ENCODE peak calls at places on chromosomes 6 and 20, in five cellular contexts. Q is glutamatergic neuron, F is cardiac fibroblast, J is cerebellum, H is G401. E is an unnamed sample.

GRCh38 chr6:112457891-112458290 is 110.8 kb downstream of the RFPL4B start:
- DNase-seq in Q (no peak), F (no peak), J (no peak), H (no peak), E (no peak)

GRCh38 chr6:42263165-42263852 is 45.6 kb upstream of the MRPS10 start:
- DNase-seq in Q (no peak), F (no peak), J (no peak), H (no peak), E (no peak)

GRCh38 chr6:71486466-71486865 is 197.9 kb downstream of the OGFRL1 start:
- DNase-seq in Q (no peak), F (peak; percentile 61), J (no peak), H (no peak), E (no peak)

GRCh38 chr6:96898241-96898851 is 655 bp upstream of the NDUFAF4 start:
- DNase-seq in Q (no peak), F (peak; percentile 54), J (no peak), H (peak; percentile 19), E (peak; percentile 32)

GRCh38 chr20:34537651-34538050 is 20.9 kb upstream of the MAP1LC3A start:
- DNase-seq in Q (no peak), F (no peak), J (no peak), H (no peak), E (no peak)

GRCh38 chr6:4638641-4639040 is 137.6 kb upstream of the CDYL start:
- DNase-seq in Q (no peak), F (no peak), J (no peak), H (no peak), E (no peak)

GRCh38 chr20:59122377-59122932 is 41.2 kb upstream of the ZNF831 start:
- DNase-seq in Q (no peak), F (no peak), J (no peak), H (peak; percentile 29), E (no peak)

GRCh38 chr20:48794360-48794759 is 33.4 kb downstream of the PREX1 start:
- DNase-seq in Q (peak; percentile 59), F (no peak), J (no peak), H (peak; percentile 13), E (no peak)

E was measured in kidney glomerular epithelial cell.